ENCODE peak calls at places on chromosome 22, in five cellular contexts. G is ELR, U is HEK293T, A is NCI-H1092 treated with DMSO at 0.1 percent for 48 hours, W is NCI-H69. V is an unnamed sample.

GRCh38 chr22:22789922-22790845 is 97.4 kb upstream of the IGLL5 start:
- DNase-seq in G (no peak), W (no peak), U (no peak), A (no peak), V (no peak)

GRCh38 chr22:36765131-36765942 is 10.6 kb downstream of the IFT27 start:
- DNase-seq in W (no peak), G (no peak), A (no peak), U (no peak), V (peak)

GRCh38 chr22:37850801-37851200 is 1.6 kb downstream of the EIF3L start:
- DNase-seq in A (no peak), G (no peak), W (no peak), U (no peak), V (no peak)

GRCh38 chr22:27386186-27386585 is 415.4 kb downstream of the MN1 start:
- DNase-seq in A (no peak), G (no peak), W (peak), U (no peak), V (no peak)

GRCh38 chr22:20619042-20619892 is 111.9 kb downstream of the MED15 start:
- DNase-seq in G (no peak), A (no peak), W (no peak), U (no peak), V (no peak)

GRCh38 chr22:50206599-50206998 is 5.8 kb downstream of the SELENOO start:
- DNase-seq in U (peak), A (no peak), W (peak), G (peak), V (no peak)

GRCh38 chr22:38177926-38178604 is 3.6 kb downstream of the PLA2G6 start:
- DNase-seq in W (peak), A (no peak), U (peak), G (peak), V (no peak)

GRCh38 chr22:45263790-45264269 is 20.9 kb upstream of the UPK3A start:
- DNase-seq in G (peak), A (no peak), W (no peak), U (peak), V (no peak)

GRCh38 chr22:48223488-48224190 is 1461.2 kb downstream of the TBC1D22A start:
- DNase-seq in U (no peak), A (no peak), W (no peak), G (no peak), V (no peak)

GRCh38 chr22:49629586-49630447 is 197.9 kb downstream of the BRD1 start:
- DNase-seq in G (no peak), U (no peak), W (peak), A (no peak), V (no peak)

GRCh38 chr22:48593551-48593950 is 1234.1 kb downstream of the BRD1 start:
- DNase-seq in G (no peak), A (no peak), U (no peak), W (no peak), V (no peak)

GRCh38 chr22:34045311-34045710 is 125.0 kb upstream of the LARGE1 start:
- DNase-seq in A (no peak), U (no peak), G (no peak), W (no peak), V (no peak)

GRCh38 chr22:27866136-27867091 is 52.6 kb downstream of the PITPNB start:
- DNase-seq in U (no peak), G (peak), A (no peak), W (no peak), V (no peak)

GRCh38 chr22:36017661-36018091 is 10.9 kb downstream of the RBFOX2 start:
- DNase-seq in G (no peak), W (peak), U (no peak), A (peak), V (no peak)

GRCh38 chr22:39318507-39319283 is 728 bp downstream of the RPL3 start:
- DNase-seq in U (no peak), A (peak), W (peak), G (peak), V (peak)

GRCh38 chr22:30497466-30498150 is 7.9 kb downstream of the SEC14L4 start:
- DNase-seq in A (no peak), U (no peak), G (no peak), W (no peak), V (no peak)

GRCh38 chr22:40588726-40589125 is 47.8 kb downstream of the MRTFA start:
- DNase-seq in U (no peak), A (no peak), G (peak), W (no peak), V (no peak)

GRCh38 chr22:31148516-31148915 is 8.2 kb upstream of the PLA2G3 start:
- DNase-seq in U (no peak), G (no peak), A (no peak), W (no peak), V (no peak)

GRCh38 chr22:17087176-17088131 is 2.7 kb downstream of the IL17RA start:
- DNase-seq in W (no peak), G (peak), U (no peak), A (no peak), V (no peak)

GRCh38 chr22:48798281-48799226 is 1029.1 kb downstream of the BRD1 start:
- DNase-seq in A (no peak), W (no peak), U (no peak), G (no peak), V (no peak)

GRCh38 chr22:50684986-50685385 is 12.4 kb downstream of the SHANK3 start:
- DNase-seq in A (no peak), G (peak), W (no peak), U (no peak), V (no peak)

GRCh38 chr22:27237342-27237741 is 564.2 kb downstream of the MN1 start:
- DNase-seq in G (no peak), U (no peak), A (no peak), W (no peak), V (no peak)

GRCh38 chr22:44360686-44361381 is 48.1 kb upstream of the SHISAL1 start:
- DNase-seq in G (peak), A (no peak), W (peak), U (no peak), V (no peak)

GRCh38 chr22:42360348-42360747 is 71.9 kb downstream of the NFAM1 start:
- DNase-seq in W (peak), G (no peak), U (no peak), A (peak), V (no peak)

GRCh38 chr22:24421428-24421931 is 5.9 kb upstream of the ADORA2A start:
- DNase-seq in A (peak), W (peak), U (peak), G (peak), V (peak)

GRCh38 chr22:43897751-43898261 is 6.0 kb upstream of the PNPLA5 start:
- DNase-seq in U (no peak), W (no peak), G (peak), A (no peak), V (no peak)

GRCh38 chr22:38148252-38148651 is 33.4 kb downstream of the PLA2G6 start:
- DNase-seq in G (peak), A (no peak), U (no peak), W (peak), V (no peak)

GRCh38 chr22:22761963-22762772 is 117.8 kb downstream of the GGTLC2 start:
- DNase-seq in A (no peak), W (no peak), U (no peak), G (no peak), V (no peak)

GRCh38 chr22:28710112-28710888 is 30.7 kb upstream of the TTC28 start:
- DNase-seq in A (no peak), U (no peak), G (peak), W (peak), V (no peak)

GRCh38 chr22:36341640-36342041 is 46.1 kb downstream of the MYH9 start:
- DNase-seq in W (no peak), U (no peak), G (no peak), A (no peak), V (no peak)

GRCh38 chr22:36912694-36913430 is 566 bp upstream of the CSF2RB start:
- DNase-seq in A (no peak), W (no peak), G (no peak), U (no peak), V (no peak)

GRCh38 chr22:34592341-34592740 is 473.6 kb upstream of the ISX start:
- DNase-seq in A (no peak), G (no peak), W (peak), U (no peak), V (no peak)